ENCODE peak calls at places on chromosomes 3 and 15, in six cellular contexts. U is esophagus squamous epithelium, R is cardiac fibroblast, A is B cell, V is glutamatergic neuron, B is fibroblast of pulmonary artery. K is an unnamed sample.

GRCh38 chr15:68817304-68818087 is 3.2 kb downstream of the ANP32A start:
- DNase-seq in V (peak; percentile 66), R (peak; percentile 67), B (peak; percentile 67), U (peak; percentile 17), A (peak; percentile 82), K (peak; percentile 36)

GRCh38 chr3:173933113-173933512 is 535.6 kb downstream of the NLGN1 start:
- DNase-seq in V (no peak), U (no peak), A (no peak), R (no peak), B (no peak), K (no peak)

GRCh38 chr3:189368384-189368783 is 196.6 kb downstream of the TPRG1 start:
- DNase-seq in A (no peak), V (no peak), U (no peak), B (no peak), R (no peak), K (no peak)

GRCh38 chr3:16793321-16793720 is 91.4 kb upstream of the PLCL2 start:
- DNase-seq in U (no peak), R (no peak), B (no peak), V (no peak), A (no peak), K (no peak)

GRCh38 chr3:13223574-13224237 is 150.5 kb upstream of the IQSEC1 start:
- DNase-seq in A (no peak), B (peak; percentile 7), U (no peak), R (peak; percentile 15), V (no peak), K (no peak)

GRCh38 chr3:12370758-12371157 is 81.9 kb downstream of the PPARG start:
- DNase-seq in R (peak; percentile 44), V (no peak), A (no peak), U (no peak), B (peak; percentile 58), K (no peak)

GRCh38 chr3:196985954-196986885 is 17.6 kb upstream of the PIGZ start:
- DNase-seq in B (peak; percentile 23), A (no peak), U (no peak), R (no peak), V (no peak), K (no peak)

GRCh38 chr3:97161169-97161568 is 346.8 kb downstream of the EPHA6 start:
- DNase-seq in A (no peak), R (no peak), V (no peak), B (no peak), U (no peak), K (no peak)

GRCh38 chr15:67110958-67111864 is 45.8 kb downstream of the SMAD3 start:
- DNase-seq in R (no peak), B (no peak), A (no peak), V (no peak), U (no peak), K (no peak)

GRCh38 chr3:24830230-24831152 is 335.8 kb upstream of the THRB start:
- DNase-seq in V (peak; percentile 59), B (no peak), U (no peak), A (no peak), R (no peak), K (peak; percentile 21)

GRCh38 chr3:42349765-42350594 is 60.4 kb downstream of the LYZL4 start:
- DNase-seq in V (no peak), U (no peak), R (no peak), A (no peak), B (no peak), K (no peak)

GRCh38 chr3:39260957-39261356 is 18.9 kb downstream of the CX3CR1 start:
- DNase-seq in A (peak; percentile 59), V (no peak), U (peak; percentile 18), B (peak; percentile 94), R (peak; percentile 93), K (no peak)

GRCh38 chr3:159733194-159733860 is 255.3 kb upstream of the IL12A start:
- DNase-seq in B (peak; percentile 75), R (peak; percentile 62), U (no peak), A (no peak), V (no peak), K (no peak)

GRCh38 chr15:26235864-26236263 is 372.7 kb upstream of the ATP10A start:
- DNase-seq in R (no peak), B (no peak), V (no peak), A (no peak), U (no peak), K (no peak)

GRCh38 chr3:58175429-58176184 is 35.2 kb downstream of the DNASE1L3 start:
- DNase-seq in U (no peak), V (no peak), R (peak; percentile 71), B (peak; percentile 53), A (no peak), K (no peak)

GRCh38 chr3:58173029-58173669 is 37.6 kb downstream of the DNASE1L3 start:
- DNase-seq in R (no peak), U (no peak), V (no peak), B (no peak), A (no peak), K (no peak)

GRCh38 chr3:58176185-58176530 is 34.6 kb downstream of the DNASE1L3 start:
- DNase-seq in R (no peak), B (no peak), U (no peak), A (no peak), V (no peak), K (no peak)

GRCh38 chr3:58175098-58175428 is 35.7 kb downstream of the DNASE1L3 start:
- DNase-seq in U (no peak), V (no peak), B (no peak), R (no peak), A (no peak), K (no peak)

DNA sequence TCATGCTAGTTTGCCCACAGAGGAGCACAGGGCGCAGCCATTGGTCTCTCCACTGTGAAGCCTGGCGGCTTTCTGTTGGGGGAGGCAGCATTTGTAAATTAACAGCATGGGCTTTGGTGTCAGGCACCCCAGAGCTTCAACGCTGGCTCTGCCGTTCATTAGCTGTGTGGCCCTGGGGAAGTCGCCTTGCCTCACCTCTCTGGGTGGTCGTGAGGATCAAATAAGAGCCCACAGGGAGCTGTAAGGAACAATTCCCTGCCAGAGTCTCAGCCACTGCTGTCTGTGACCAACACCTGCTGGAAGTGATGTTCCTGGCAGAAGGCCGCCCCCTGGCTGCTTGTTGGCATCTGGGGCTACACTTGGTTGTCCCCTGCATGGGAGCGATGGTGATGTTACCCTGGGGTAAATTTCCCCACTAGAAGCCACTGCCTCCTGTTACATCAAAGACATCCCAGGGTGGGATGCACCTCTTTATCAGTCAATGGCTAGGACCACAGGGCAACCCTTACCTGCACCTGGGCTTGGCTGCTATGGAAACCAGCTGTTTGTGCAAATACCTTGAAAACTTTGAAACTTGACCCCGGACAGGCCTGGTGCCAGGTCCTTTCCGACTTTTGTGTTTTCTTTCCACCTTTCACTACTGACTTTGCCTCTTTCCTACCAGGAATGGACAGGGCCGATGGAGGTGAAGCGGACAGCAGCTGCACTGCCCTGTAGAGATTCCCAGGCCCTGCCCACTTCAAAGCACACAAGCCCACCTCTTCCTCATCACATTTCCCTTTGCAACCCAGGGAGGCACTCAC is 36.9 kb downstream of the DNASE1L3 start:
- DNase-seq in R (peak; percentile 36), A (peak; percentile 38), B (peak; percentile 30), V (peak; percentile 60), U (no peak), K (peak; percentile 26)
- TF ChIP-seq CTCF in R (peak; percentile 44), A (no peak), B (peak; percentile 34), V (no peak), U (peak; percentile 36), K (peak; percentile 46)

GRCh38 chr3:127959873-127960272 is 44.8 kb downstream of the KBTBD12 start:
- DNase-seq in A (no peak), B (peak; percentile 49), V (no peak), R (peak; percentile 50), U (no peak), K (peak; percentile 43)
- TF ChIP-seq CTCF in A (no peak), B (peak; percentile 56), V (no peak), R (peak; percentile 55), U (peak; percentile 28), K (peak; percentile 67)

GRCh38 chr3:170622369-170623159 is 36.7 kb upstream of the SLC7A14 start:
- DNase-seq in V (peak; percentile 66), A (no peak), B (peak; percentile 79), R (peak; percentile 71), U (no peak), K (no peak)
- TF ChIP-seq CTCF in V (no peak), A (no peak), B (no peak), R (no peak), U (no peak), K (no peak)

GRCh38 chr3:172659246-172660002 is 51.4 kb downstream of the NCEH1 start:
- DNase-seq in A (no peak), B (no peak), R (no peak), U (no peak), V (no peak), K (no peak)
- TF ChIP-seq CTCF in A (no peak), B (no peak), R (no peak), U (no peak), V (no peak), K (no peak)

DNA sequence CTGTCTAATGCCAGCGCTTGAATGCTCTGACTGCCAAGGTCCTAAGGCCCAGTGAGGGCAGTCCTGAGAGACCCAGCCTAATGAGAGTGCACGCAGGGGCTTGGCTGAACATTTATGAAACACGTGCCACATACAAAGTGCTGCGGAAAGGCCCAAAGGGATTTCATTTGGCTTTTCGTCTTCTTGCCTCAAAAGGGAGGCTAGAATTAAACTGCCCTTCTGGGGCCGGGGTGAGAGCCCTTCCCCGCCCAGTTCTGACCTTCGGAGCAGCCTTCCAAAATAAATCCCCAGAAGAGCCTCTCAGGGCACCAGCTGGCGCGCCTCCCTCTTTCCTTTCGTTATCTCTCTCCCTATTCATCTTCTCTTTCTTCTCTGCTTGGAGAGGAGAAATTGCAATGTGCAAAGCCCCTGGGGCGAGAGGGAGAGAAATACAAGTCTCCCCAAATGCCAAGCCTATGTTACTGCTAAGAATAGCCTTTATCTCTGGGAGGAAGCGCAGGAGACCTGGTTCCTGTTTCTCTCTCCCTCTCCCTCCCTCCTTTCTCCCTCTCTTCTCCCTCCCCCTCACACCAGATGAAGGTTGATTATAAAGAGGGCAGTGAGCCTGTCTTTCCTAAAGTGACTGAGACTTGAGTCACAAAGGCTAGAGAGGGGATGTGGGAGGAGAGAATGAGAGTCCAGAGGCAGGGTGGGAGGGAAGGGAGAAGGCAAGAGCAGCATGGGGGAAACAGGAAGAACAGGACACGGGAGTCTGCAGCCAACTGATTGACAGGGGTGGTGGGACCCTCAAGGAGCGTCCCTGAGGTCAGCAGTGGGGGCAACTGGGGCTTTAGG is 36.7 kb upstream of the NDUFB4 start:
- DNase-seq in V (peak; percentile 74), U (no peak), B (peak; percentile 70), A (no peak), R (peak; percentile 54), K (no peak)
- TF ChIP-seq CTCF in V (peak; percentile 62), U (no peak), B (no peak), A (peak; percentile 38), R (no peak), K (no peak)